ENCODE peak calls at places on chromosomes 6 and 20, in seven cellular contexts. One of them, this sample, is unnamed.
A peak's percentile ranks its signal among the peaks of the same experiment; 100 is the strongest.

GRCh38 chr20:31475032-31475431 is at the start of the genes DEFB124 and REM1:
- DNase-seq in HFFc6: no peak
- DNase-seq in H9: peak; percentile 57
- DNase-seq in Calu3: no peak
- DNase-seq in SK-N-SH: peak; percentile 50
- DNase-seq in stomach: no peak
- DNase-seq in T-helper 9 cell: no peak
- DNase-seq in this sample: no peak

GRCh38 chr6:37517411-37517812 is 17.7 kb upstream of the CCDC167 start:
- DNase-seq in H9: no peak
- DNase-seq in HFFc6: no peak
- DNase-seq in Calu3: no peak
- DNase-seq in SK-N-SH: no peak
- DNase-seq in T-helper 9 cell: peak; percentile 64
- DNase-seq in stomach: no peak
- DNase-seq in this sample: no peak

GRCh38 chr6:168451805-168452204 is 10.8 kb downstream of the SMOC2 start:
- DNase-seq in HFFc6: no peak
- DNase-seq in stomach: no peak
- DNase-seq in T-helper 9 cell: no peak
- DNase-seq in Calu3: no peak
- DNase-seq in H9: peak; percentile 64
- DNase-seq in SK-N-SH: peak; percentile 56
- DNase-seq in this sample: no peak

GRCh38 chr6:107928984-107929383 is 29.0 kb downstream of the SEC63 start:
- DNase-seq in Calu3: no peak
- DNase-seq in stomach: no peak
- DNase-seq in HFFc6: no peak
- DNase-seq in H9: no peak
- DNase-seq in SK-N-SH: no peak
- DNase-seq in T-helper 9 cell: no peak
- DNase-seq in this sample: no peak

GRCh38 chr6:124982669-124983068 is 20.4 kb downstream of the RNF217 start:
- DNase-seq in T-helper 9 cell: no peak
- DNase-seq in H9: no peak
- DNase-seq in Calu3: no peak
- DNase-seq in stomach: no peak
- DNase-seq in HFFc6: no peak
- DNase-seq in SK-N-SH: no peak
- DNase-seq in this sample: no peak

GRCh38 chr6:30565772-30566171 is 5.5 kb upstream of the ABCF1 start:
- DNase-seq in T-helper 9 cell: no peak
- DNase-seq in SK-N-SH: no peak
- DNase-seq in Calu3: no peak
- DNase-seq in H9: no peak
- DNase-seq in HFFc6: no peak
- DNase-seq in stomach: no peak
- DNase-seq in this sample: peak; percentile 6

GRCh38 chr6:4801491-4802118 is 25.4 kb downstream of the CDYL start:
- DNase-seq in Calu3: no peak
- DNase-seq in SK-N-SH: no peak
- DNase-seq in stomach: no peak
- DNase-seq in T-helper 9 cell: no peak
- DNase-seq in H9: no peak
- DNase-seq in HFFc6: no peak
- DNase-seq in this sample: no peak

GRCh38 chr6:107292570-107293285 is 166.6 kb downstream of the PDSS2 start:
- DNase-seq in H9: no peak
- DNase-seq in Calu3: no peak
- DNase-seq in stomach: no peak
- DNase-seq in T-helper 9 cell: no peak
- DNase-seq in HFFc6: no peak
- DNase-seq in SK-N-SH: peak; percentile 69
- DNase-seq in this sample: no peak

GRCh38 chr6:50821431-50822077 is 2.9 kb downstream of the TFAP2B start:
- DNase-seq in Calu3: no peak
- DNase-seq in HFFc6: no peak
- DNase-seq in H9: no peak
- DNase-seq in stomach: no peak
- DNase-seq in SK-N-SH: peak; percentile 58
- DNase-seq in T-helper 9 cell: no peak
- DNase-seq in this sample: no peak

This sample was measured in IMR-90.